ENCODE peak calls at places on chromosomes 4 and X, in ten cellular contexts. U is tibial nerve, J is pancreas, V is left lung, A is brain microvascular endothelial cell, I is lung, L is thoracic aorta, D is WERI-Rb-1, N is hepatocyte, W is sigmoid colon. Y is an unnamed sample.

GRCh38 chr4:105471566-105472176 is 2.2 kb downstream of the PPA2 start:
- DNase-seq in U (peak; percentile 43), J (peak; percentile 64), V (peak; percentile 70), A (peak; percentile 76), I (peak; percentile 75), L (peak; percentile 16), D (peak; percentile 79), N (peak; percentile 84), W (peak; percentile 82), Y (peak; percentile 79)

GRCh38 chr4:77845400-77845799 is 17.2 kb upstream of the MRPL1 start:
- DNase-seq in U (no peak), J (no peak), V (no peak), A (no peak), I (no peak), L (no peak), D (no peak), N (no peak), W (no peak), Y (no peak)

GRCh38 chr4:73252001-73252400 is 6.6 kb downstream of the ANKRD17 start:
- DNase-seq in U (no peak), J (no peak), V (no peak), A (no peak), I (no peak), L (no peak), D (no peak), N (no peak), W (no peak), Y (no peak)

GRCh38 chr4:65311120-65311519 is 359.2 kb downstream of the EPHA5 start:
- DNase-seq in U (no peak), J (no peak), V (no peak), A (no peak), I (no peak), L (no peak), D (no peak), N (no peak), W (no peak), Y (no peak)

GRCh38 chrX:74389016-74389415 is 32.3 kb upstream of the SLC16A2 start:
- DNase-seq in U (no peak), J (no peak), V (no peak), A (no peak), I (no peak), L (no peak), D (no peak), N (no peak), W (no peak), Y (no peak)

GRCh38 chrX:46204721-46205422 is 340.3 kb downstream of the ZNF674 start:
- DNase-seq in U (no peak), J (no peak), V (no peak), A (no peak), I (no peak), L (no peak), D (no peak), N (no peak), W (no peak), Y (no peak)

GRCh38 chrX:72620550-72621145 is 48.0 kb upstream of the HDAC8 start:
- DNase-seq in U (no peak), J (peak; percentile 81), V (peak; percentile 41), A (peak; percentile 90), I (no peak), L (peak; percentile 61), D (no peak), N (peak; percentile 73), W (peak; percentile 63), Y (peak; percentile 74)

GRCh38 chr4:38091636-38092035 is 131.4 kb downstream of the PTTG2 start:
- DNase-seq in U (no peak), J (no peak), V (no peak), A (no peak), I (no peak), L (no peak), D (no peak), N (no peak), W (no peak), Y (peak; percentile 80)

GRCh38 chr4:1539859-1540600 is 133.8 kb upstream of the NKX1-1 start:
- DNase-seq in U (no peak), J (no peak), V (no peak), A (no peak), I (no peak), L (no peak), D (no peak), N (no peak), W (no peak), Y (no peak)

DNA sequence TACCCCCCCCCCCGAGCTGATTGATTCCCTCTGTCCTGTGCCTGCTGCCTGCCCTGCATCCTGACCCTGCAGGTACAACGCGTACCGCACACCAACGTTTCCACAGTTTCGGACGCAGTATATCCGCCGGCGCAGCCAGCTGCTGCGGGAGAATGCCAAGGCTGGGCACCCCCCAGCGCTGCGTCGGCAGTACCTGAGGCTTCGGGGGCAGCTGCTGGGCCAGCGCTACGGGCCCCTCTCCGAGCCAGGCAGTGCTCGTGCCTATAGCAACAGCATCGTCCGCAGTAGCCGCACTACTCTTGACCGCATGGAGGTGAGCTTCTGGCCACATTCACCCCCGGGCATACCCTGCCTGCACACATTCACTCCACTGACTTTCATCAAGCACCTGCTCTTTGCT is 1.4 kb downstream of the WDR13 start:
- DNase-seq in U (no peak), J (no peak), V (no peak), A (no peak), I (no peak), L (no peak), D (no peak), N (no peak), W (no peak), Y (no peak)
- H3K4me3 ChIP-seq in U (peak overlapping the region; percentile 57), J (no peak overlapping the region), V (peak overlapping the region; percentile 50), A (peak overlapping the region; percentile 71), I (peak overlapping the region; percentile 50), L (peak overlapping the region; percentile 87), D (no peak overlapping the region), N (no peak overlapping the region), W (peak overlapping the region; percentile 71), Y (peak overlapping the region; percentile 59)

DNA sequence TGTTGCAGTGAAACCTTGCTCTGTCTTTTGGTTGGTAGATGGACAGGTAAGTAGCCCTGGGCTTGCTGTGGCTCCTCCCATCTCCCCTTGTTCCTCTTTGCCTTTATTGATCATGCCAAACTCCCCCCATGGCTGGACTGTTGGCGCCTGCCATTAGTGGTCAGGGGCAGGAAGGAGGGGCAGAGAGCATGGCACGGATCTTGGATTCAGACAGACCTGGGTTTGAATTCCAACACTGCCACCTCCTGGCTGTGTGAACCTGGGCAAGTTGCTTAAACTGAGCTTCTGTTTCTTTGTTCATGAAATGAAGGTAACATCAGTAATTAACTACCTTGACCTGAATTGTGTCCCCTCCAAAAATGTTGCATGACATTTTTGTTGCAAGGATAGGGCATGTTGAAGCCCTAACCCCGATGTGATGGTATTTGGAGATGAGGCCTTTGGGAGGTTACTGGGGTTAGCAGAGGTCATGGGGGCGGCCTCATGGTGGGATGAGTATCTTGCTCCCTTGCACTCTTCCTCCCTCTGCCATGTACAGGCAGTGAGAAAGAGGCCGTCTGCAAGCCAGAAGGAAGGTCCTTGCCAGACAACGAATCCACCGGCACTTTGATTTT is 6.0 kb downstream of the SLC2A9 start:
- DNase-seq in U (no peak), J (no peak), V (no peak), A (peak; percentile 57), I (peak; percentile 41), L (no peak), D (peak; percentile 76), N (peak; percentile 58), W (no peak), Y (peak; percentile 44)
- TF ChIP-seq CTCF in U (peak; percentile 30), J (no peak), V (peak; percentile 32), A (peak; percentile 69), I (peak; percentile 27), L (peak; percentile 27), D (peak; percentile 86), N (peak; percentile 60), W (no peak), Y (peak; percentile 51)

DNA sequence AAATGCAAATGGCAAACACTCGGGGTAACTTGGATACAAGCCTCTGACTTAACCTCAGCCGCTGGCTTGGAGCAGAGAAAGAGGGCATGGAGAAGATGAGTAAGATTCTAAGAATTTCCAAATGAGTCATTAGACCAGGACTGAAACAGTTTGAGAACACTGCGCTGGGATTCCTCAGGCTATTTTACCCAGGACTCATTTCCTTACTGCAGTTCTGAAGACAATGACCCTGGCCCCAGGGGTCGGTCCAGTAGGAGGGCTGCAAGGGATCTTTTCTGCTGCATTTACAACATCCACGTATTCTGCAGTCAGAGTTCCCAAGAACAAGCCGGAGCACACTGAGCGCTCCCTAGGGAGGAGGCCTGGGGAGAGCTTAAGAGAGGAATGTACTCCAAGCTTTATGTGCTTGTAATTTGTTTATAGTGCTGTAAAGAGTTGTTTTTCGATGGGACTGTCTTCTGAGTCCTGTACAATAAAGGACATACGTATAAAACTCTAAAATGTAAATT is 27.3 kb upstream of the SORBS2 start:
- DNase-seq in U (no peak), J (no peak), V (peak; percentile 41), A (peak; percentile 98), I (no peak), L (peak; percentile 38), D (no peak), N (peak; percentile 83), W (peak; percentile 81), Y (no peak)
- H3K27ac ChIP-seq in U (peak overlapping the region; percentile 76), J (peak overlapping the region; percentile 79), V (peak overlapping the region; percentile 27), A (peak overlapping the region; percentile 99), I (peak overlapping the region; percentile 95), L (peak overlapping the region; percentile 81), D (no peak overlapping the region), N (peak overlapping the region; percentile 86), W (peak overlapping the region; percentile 88), Y (peak overlapping the region; percentile 9)

GRCh38 chr4:95129036-95129435 is 371.3 kb downstream of the BMPR1B start:
- DNase-seq in U (no peak), J (no peak), V (no peak), A (no peak), I (no peak), L (no peak), D (no peak), N (no peak), W (no peak), Y (no peak)

GRCh38 chr4:95124906-95125504 is 367.2 kb downstream of the BMPR1B start:
- DNase-seq in U (no peak), J (no peak), V (peak; percentile 31), A (peak; percentile 61), I (no peak), L (no peak), D (peak; percentile 60), N (peak; percentile 75), W (no peak), Y (peak; percentile 33)

GRCh38 chr4:95129708-95130343 is 372.1 kb downstream of the BMPR1B start:
- DNase-seq in U (peak; percentile 16), J (peak; percentile 15), V (no peak), A (peak; percentile 99), I (peak; percentile 52), L (peak; percentile 47), D (no peak), N (peak; percentile 81), W (no peak), Y (peak; percentile 25)
- H3K4me3 ChIP-seq in U (no peak overlapping the region), J (no peak overlapping the region), V (no peak overlapping the region), A (peak overlapping the region; percentile 20), I (no peak overlapping the region), L (peak overlapping the region; percentile 58), D (no peak overlapping the region), N (no peak overlapping the region), W (no peak overlapping the region), Y (no peak overlapping the region)